ENCODE peak calls at places on chromosomes 3 and 15, in eight cellular contexts. J is OCI-LY7, F is thoracic aorta, X is aorta, Z is adipocyte, E is kidney epithelial cell, V is IMR-90, S is bronchial epithelial cell. M is an unnamed sample.

GRCh38 chr3:56251343-56251945 is 216.8 kb downstream of the ERC2 start:
- DNase-seq in J (peak; percentile 53), F (no peak), X (no peak), Z (peak; percentile 88), E (no peak), V (peak; percentile 51), S (peak; percentile 52), M (peak; percentile 59)

GRCh38 chr15:90680371-90680935 is 36.7 kb upstream of the BLM start:
- DNase-seq in J (no peak), F (peak; percentile 21), X (no peak), Z (peak; percentile 95), E (peak; percentile 32), V (peak; percentile 98), S (peak; percentile 86), M (peak; percentile 96)

GRCh38 chr3:68878322-68878721 is 54.0 kb downstream of the TAFA4 start:
- DNase-seq in J (peak; percentile 16), F (no peak), X (no peak), Z (peak; percentile 60), E (peak; percentile 1), V (peak; percentile 20), S (peak; percentile 23), M (peak; percentile 8)

GRCh38 chr15:101053261-101053660 is 134.1 kb downstream of the LRRK1 start:
- DNase-seq in J (no peak), F (no peak), X (no peak), Z (no peak), E (no peak), V (no peak), S (no peak), M (no peak)

GRCh38 chr3:129966876-129967275 is 7.6 kb upstream of the TRH start:
- DNase-seq in J (no peak), F (no peak), X (no peak), Z (no peak), E (no peak), V (no peak), S (no peak), M (no peak)

GRCh38 chr3:134323966-134324962 is 50.0 kb downstream of the AMOTL2 start:
- DNase-seq in J (no peak), F (no peak), X (peak; percentile 28), Z (no peak), E (no peak), V (no peak), S (no peak), M (no peak)

GRCh38 chr3:14216257-14217048 is 37.8 kb downstream of the LSM3 start:
- DNase-seq in J (peak; percentile 93), F (no peak), X (no peak), Z (no peak), E (no peak), V (no peak), S (peak; percentile 70), M (no peak)

GRCh38 chr3:189572249-189572648 is 58.9 kb upstream of the TP63 start:
- DNase-seq in J (no peak), F (no peak), X (no peak), Z (peak; percentile 39), E (peak; percentile 32), V (no peak), S (peak; percentile 99), M (peak; percentile 61)

GRCh38 chr15:91271565-91272153 is 171.6 kb downstream of the SV2B start:
- DNase-seq in J (peak; percentile 73), F (no peak), X (no peak), Z (peak; percentile 90), E (peak; percentile 7), V (peak; percentile 65), S (peak; percentile 58), M (peak; percentile 62)

GRCh38 chr3:31980530-31981205 is 394 bp downstream of the OSBPL10 start:
- DNase-seq in J (peak; percentile 88), F (peak; percentile 8), X (peak; percentile 83), Z (peak; percentile 65), E (no peak), V (peak; percentile 54), S (peak; percentile 54), M (no peak)
- H3K4me3 ChIP-seq in J (peak overlapping the region; percentile 91), F (peak overlapping the region; percentile 87), X (peak overlapping the region; percentile 57), Z (peak overlapping the region; percentile 91), E (peak overlapping the region; percentile 94), V (peak overlapping the region; percentile 87), S (peak overlapping the region; percentile 79), M (peak overlapping the region; percentile 64)

GRCh38 chr3:89504432-89504831 is 397.0 kb downstream of the EPHA3 start:
- DNase-seq in J (no peak), F (no peak), X (no peak), Z (no peak), E (no peak), V (no peak), S (no peak), M (no peak)

GRCh38 chr3:89503891-89504391 is 396.5 kb downstream of the EPHA3 start:
- DNase-seq in J (no peak), F (no peak), X (no peak), Z (no peak), E (no peak), V (no peak), S (no peak), M (no peak)

GRCh38 chr3:89506462-89507143 is 399.2 kb downstream of the EPHA3 start:
- DNase-seq in J (no peak), F (no peak), X (no peak), Z (no peak), E (no peak), V (no peak), S (no peak), M (no peak)
- H3K4me3 ChIP-seq in J (no peak overlapping the region), F (peak overlapping the region; percentile 31), X (no peak overlapping the region), Z (no peak overlapping the region), E (no peak overlapping the region), V (no peak overlapping the region), S (no peak overlapping the region), M (no peak overlapping the region)

DNA sequence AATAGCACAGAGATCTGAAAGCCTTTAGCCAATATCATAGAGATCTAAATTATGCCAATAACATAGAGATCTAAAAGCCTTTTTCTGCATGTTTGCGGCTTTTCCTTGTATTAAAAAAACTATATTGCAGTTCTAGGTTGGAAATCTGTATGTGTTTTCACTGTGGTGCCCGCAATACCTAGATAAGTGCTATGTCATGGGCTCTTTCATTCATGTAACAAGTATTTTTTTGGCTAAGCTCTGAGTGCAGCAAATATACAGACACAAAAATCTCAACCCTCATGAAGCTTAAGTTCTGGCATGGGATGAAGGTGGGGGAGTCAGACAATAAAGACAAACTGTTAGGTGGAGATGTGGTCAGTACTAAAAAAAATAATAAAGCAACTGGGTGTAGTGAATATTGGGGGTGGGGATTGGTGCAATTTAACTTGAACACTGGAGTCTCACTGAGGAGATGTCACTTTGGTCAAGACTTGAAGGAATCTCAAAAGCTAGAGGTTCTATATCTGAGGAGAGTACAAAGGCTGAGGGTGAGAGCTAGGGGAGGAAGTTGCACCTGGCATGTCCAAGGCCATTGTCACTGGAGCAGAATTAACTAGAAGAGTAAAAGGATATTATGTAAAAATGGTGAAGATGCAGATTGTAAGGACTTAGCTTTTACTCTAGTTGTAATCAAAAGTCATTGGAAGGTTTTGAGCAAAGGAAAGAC is 978 bp downstream of the BUB1B start:
- DNase-seq in J (peak; percentile 75), F (no peak), X (no peak), Z (no peak), E (no peak), V (no peak), S (no peak), M (no peak)
- H3K4me3 ChIP-seq in J (peak overlapping the region; percentile 91), F (peak overlapping the region; percentile 74), X (no peak overlapping the region), Z (peak overlapping the region; percentile 88), E (peak overlapping the region; percentile 64), V (peak overlapping the region; percentile 73), S (peak overlapping the region; percentile 75), M (peak overlapping the region; percentile 97)

DNA sequence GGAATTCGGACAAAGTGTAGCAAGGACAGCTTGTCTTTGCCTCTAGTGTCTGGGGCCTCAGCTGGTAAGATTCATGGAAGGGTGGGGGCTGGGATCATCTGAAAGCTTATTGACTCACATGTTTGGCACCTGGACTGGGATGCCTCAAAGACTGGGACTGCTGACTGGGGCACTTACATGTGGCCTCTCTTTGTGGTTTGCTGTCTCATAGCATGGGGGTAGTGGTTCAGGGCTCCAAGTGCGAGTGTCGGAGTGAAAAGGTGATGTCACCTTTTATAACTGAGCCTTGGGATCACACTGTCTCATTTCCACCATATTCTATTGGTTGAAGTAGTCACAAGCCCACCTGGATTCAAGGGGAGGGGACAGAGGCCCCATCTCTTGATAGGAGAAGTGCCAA is 6.8 kb downstream of the MFSD1 start:
- DNase-seq in J (no peak), F (no peak), X (no peak), Z (no peak), E (peak; percentile 93), V (peak; percentile 85), S (peak; percentile 86), M (peak; percentile 85)
- H3K4me3 ChIP-seq in J (no peak overlapping the region), F (no peak overlapping the region), X (no peak overlapping the region), Z (no peak overlapping the region), E (no peak overlapping the region), V (no peak overlapping the region), S (no peak overlapping the region), M (no peak overlapping the region)